ENCODE peak calls at places on chromosome 9, in four cellular contexts. One of them, this sample, is unnamed.

GRCh38 chr9:121842612-121842978 is 191.2 kb downstream of the DAB2IP start:
- DNase-seq in neural crest cell: no peak
- DNase-seq in A549: peak; percentile 23
- DNase-seq in kidney epithelial cell: peak; percentile 42
- DNase-seq in this sample: no peak

GRCh38 chr9:75615284-75615683 is 275.2 kb upstream of the PCSK5 start:
- DNase-seq in neural crest cell: no peak
- DNase-seq in A549: no peak
- DNase-seq in kidney epithelial cell: no peak
- DNase-seq in this sample: no peak

GRCh38 chr9:89842267-89842768 is 237.5 kb downstream of the GADD45G start:
- DNase-seq in neural crest cell: no peak
- DNase-seq in A549: no peak
- DNase-seq in kidney epithelial cell: no peak
- DNase-seq in this sample: no peak

GRCh38 chr9:18608371-18608770 is 134.4 kb downstream of the ADAMTSL1 start:
- DNase-seq in neural crest cell: no peak
- DNase-seq in A549: no peak
- DNase-seq in kidney epithelial cell: no peak
- DNase-seq in this sample: no peak

GRCh38 chr9:89676281-89676680 is 71.5 kb downstream of the GADD45G start:
- DNase-seq in neural crest cell: peak; percentile 31
- DNase-seq in A549: no peak
- DNase-seq in kidney epithelial cell: no peak
- DNase-seq in this sample: no peak

GRCh38 chr9:113528088-113528487 is 64.6 kb downstream of the RGS3 start:
- DNase-seq in neural crest cell: no peak
- DNase-seq in A549: no peak
- DNase-seq in kidney epithelial cell: no peak
- DNase-seq in this sample: no peak

GRCh38 chr9:134656334-134657034 is 14.9 kb downstream of the COL5A1 start:
- DNase-seq in neural crest cell: no peak
- DNase-seq in A549: peak; percentile 71
- DNase-seq in kidney epithelial cell: no peak
- DNase-seq in this sample: no peak

GRCh38 chr9:96856363-96857286 is 2.3 kb upstream of the ZNF782 start:
- DNase-seq in neural crest cell: peak; percentile 70
- DNase-seq in A549: peak; percentile 60
- DNase-seq in kidney epithelial cell: no peak
- DNase-seq in this sample: peak; percentile 23

GRCh38 chr9:14306672-14307646 is 7.0 kb downstream of the NFIB start:
- DNase-seq in neural crest cell: no peak
- DNase-seq in A549: no peak
- DNase-seq in kidney epithelial cell: no peak
- DNase-seq in this sample: no peak

GRCh38 chr9:35518981-35519679 is 29.2 kb downstream of the RUSC2 start:
- DNase-seq in neural crest cell: no peak
- DNase-seq in A549: peak; percentile 73
- DNase-seq in kidney epithelial cell: no peak
- DNase-seq in this sample: no peak

GRCh38 chr9:132128191-132128590 is 33.7 kb upstream of the NTNG2 start:
- DNase-seq in neural crest cell: no peak
- DNase-seq in A549: no peak
- DNase-seq in kidney epithelial cell: no peak
- DNase-seq in this sample: no peak

GRCh38 chr9:76394023-76394895 is at the start of gene RFK:
- DNase-seq in neural crest cell: peak; percentile 93
- DNase-seq in A549: peak; percentile 96
- DNase-seq in kidney epithelial cell: peak; percentile 77
- DNase-seq in this sample: peak; percentile 86

GRCh38 chr9:35570709-35571108 is 34.4 kb upstream of the TESK1 start:
- DNase-seq in neural crest cell: no peak
- DNase-seq in A549: no peak
- DNase-seq in kidney epithelial cell: no peak
- DNase-seq in this sample: no peak

GRCh38 chr9:98248737-98249474 is 6.5 kb downstream of the TBC1D2 start:
- DNase-seq in neural crest cell: no peak
- DNase-seq in A549: peak; percentile 77
- DNase-seq in kidney epithelial cell: peak; percentile 93
- DNase-seq in this sample: peak; percentile 73

GRCh38 chr9:97985058-97985861 is 2.1 kb downstream of the ANP32B start:
- DNase-seq in neural crest cell: peak; percentile 9
- DNase-seq in A549: peak; percentile 48
- DNase-seq in kidney epithelial cell: no peak
- DNase-seq in this sample: no peak

GRCh38 chr9:131670247-131670681 is 69.6 kb downstream of the RAPGEF1 start:
- DNase-seq in neural crest cell: no peak
- DNase-seq in A549: no peak
- DNase-seq in kidney epithelial cell: no peak
- DNase-seq in this sample: no peak

GRCh38 chr9:16322849-16323248 is 547.6 kb downstream of the BNC2 start:
- DNase-seq in neural crest cell: no peak
- DNase-seq in A549: no peak
- DNase-seq in kidney epithelial cell: no peak
- DNase-seq in this sample: no peak

DNA sequence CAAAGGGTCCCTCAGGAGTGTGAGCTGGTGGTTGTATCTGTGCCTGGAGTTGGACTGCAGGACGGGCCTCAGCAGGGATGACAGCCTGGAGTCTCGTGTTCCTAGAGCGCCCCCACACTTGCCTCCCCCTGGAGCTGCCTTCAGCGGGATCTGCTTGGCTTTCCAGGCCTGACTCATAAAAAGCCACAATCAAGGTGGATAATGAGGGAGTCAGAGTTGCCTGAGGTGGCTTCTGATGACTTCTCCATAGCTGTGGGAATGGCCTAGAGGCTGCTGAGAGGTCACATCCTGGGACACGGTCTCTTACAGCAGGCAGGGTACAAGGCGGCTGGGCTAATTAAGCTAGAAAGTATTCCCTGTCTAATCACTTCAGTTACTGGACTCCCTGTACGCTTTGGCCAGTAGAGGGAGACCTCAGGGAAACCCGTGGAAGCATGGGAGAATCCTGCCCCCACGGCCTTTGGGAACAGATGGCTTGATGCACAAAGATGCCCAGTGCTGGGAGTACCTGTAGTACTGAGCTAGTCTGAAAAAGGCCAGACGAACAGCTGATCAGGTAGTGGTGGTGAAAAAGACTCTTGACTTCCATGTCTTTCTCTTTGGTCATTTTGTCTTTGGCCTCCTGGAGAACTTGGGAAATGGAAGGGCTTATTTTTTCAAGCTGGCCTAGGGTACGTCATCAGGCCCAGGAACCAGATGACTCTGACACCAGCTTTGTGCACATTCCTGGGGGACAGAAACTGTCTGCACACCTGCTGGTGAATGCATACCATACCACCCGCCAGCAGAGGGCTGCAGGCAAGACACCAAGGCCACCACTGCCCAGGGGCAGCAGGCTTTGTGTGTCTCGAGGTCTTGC is 16.1 kb upstream of the FRRS1L start:
- DNase-seq in neural crest cell: peak; percentile 20
- DNase-seq in A549: peak; percentile 62
- DNase-seq in kidney epithelial cell: no peak
- DNase-seq in this sample: no peak
- TF ChIP-seq CTCF in neural crest cell: peak; percentile 40
- TF ChIP-seq CTCF in A549: peak; percentile 58
- TF ChIP-seq CTCF in kidney epithelial cell: peak; percentile 49
- TF ChIP-seq CTCF in this sample: peak; percentile 54

GRCh38 chr9:129585352-129585751 is 35.5 kb downstream of the C9orf50 start:
- DNase-seq in neural crest cell: no peak
- DNase-seq in A549: no peak
- DNase-seq in kidney epithelial cell: no peak
- DNase-seq in this sample: no peak

GRCh38 chr9:129583308-129584038 is 37.4 kb downstream of the C9orf50 start:
- DNase-seq in neural crest cell: no peak
- DNase-seq in A549: no peak
- DNase-seq in kidney epithelial cell: no peak
- DNase-seq in this sample: no peak

GRCh38 chr9:129582865-129583264 is 38.0 kb downstream of the C9orf50 start:
- DNase-seq in neural crest cell: no peak
- DNase-seq in A549: no peak
- DNase-seq in kidney epithelial cell: no peak
- DNase-seq in this sample: no peak

GRCh38 chr9:129586241-129586640 is 34.7 kb downstream of the C9orf50 start:
- DNase-seq in neural crest cell: no peak
- DNase-seq in A549: no peak
- DNase-seq in kidney epithelial cell: no peak
- DNase-seq in this sample: no peak

DNA sequence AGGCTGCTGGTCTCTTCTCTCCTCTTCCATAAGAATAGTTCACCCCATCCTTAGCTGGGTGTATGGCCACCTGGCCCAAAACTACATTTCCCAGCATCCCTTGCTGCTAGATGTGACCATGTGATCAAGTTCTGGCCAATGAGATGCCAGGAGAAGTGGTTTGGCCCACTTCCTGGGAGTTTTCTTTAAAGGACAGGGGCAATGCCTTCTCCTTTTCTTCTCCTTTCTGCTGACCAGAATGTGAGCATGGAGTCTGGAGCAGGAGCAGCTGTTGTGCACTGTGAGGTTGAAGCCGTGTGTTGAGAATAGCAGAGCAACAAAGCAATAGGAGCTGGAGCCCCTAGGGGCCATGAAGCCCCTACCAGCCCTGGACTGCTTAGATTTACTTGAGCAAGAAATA is 36.8 kb downstream of the C9orf50 start:
- DNase-seq in neural crest cell: peak; percentile 57
- DNase-seq in A549: peak; percentile 86
- DNase-seq in kidney epithelial cell: no peak
- DNase-seq in this sample: no peak
- TF ChIP-seq CTCF in neural crest cell: no peak
- TF ChIP-seq CTCF in A549: no peak
- TF ChIP-seq CTCF in kidney epithelial cell: no peak
- TF ChIP-seq CTCF in this sample: no peak

DNA sequence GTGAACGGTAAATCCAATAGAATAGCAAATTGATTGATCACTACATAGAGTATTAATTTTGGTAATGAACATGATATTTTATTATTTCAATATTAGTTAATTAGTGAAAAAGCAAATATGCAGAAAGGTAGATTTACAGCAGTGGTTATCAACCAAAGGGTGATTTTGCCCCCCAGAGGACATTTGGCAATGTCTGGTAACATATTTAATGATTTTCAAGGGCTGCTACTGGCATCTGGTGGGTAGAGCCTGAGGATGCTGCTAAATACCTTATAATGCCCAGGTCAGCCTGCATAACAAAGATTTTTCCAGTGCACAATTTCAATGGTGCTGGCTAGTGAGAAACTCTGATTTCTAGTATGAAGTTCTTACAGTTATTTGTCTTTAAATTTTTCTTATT is 1313.7 kb downstream of the PTPRD start:
- DNase-seq in neural crest cell: no peak
- DNase-seq in A549: no peak
- DNase-seq in kidney epithelial cell: no peak
- DNase-seq in this sample: no peak
- TF ChIP-seq CTCF in neural crest cell: no peak
- TF ChIP-seq CTCF in A549: no peak
- TF ChIP-seq CTCF in kidney epithelial cell: no peak
- TF ChIP-seq CTCF in this sample: no peak

DNA sequence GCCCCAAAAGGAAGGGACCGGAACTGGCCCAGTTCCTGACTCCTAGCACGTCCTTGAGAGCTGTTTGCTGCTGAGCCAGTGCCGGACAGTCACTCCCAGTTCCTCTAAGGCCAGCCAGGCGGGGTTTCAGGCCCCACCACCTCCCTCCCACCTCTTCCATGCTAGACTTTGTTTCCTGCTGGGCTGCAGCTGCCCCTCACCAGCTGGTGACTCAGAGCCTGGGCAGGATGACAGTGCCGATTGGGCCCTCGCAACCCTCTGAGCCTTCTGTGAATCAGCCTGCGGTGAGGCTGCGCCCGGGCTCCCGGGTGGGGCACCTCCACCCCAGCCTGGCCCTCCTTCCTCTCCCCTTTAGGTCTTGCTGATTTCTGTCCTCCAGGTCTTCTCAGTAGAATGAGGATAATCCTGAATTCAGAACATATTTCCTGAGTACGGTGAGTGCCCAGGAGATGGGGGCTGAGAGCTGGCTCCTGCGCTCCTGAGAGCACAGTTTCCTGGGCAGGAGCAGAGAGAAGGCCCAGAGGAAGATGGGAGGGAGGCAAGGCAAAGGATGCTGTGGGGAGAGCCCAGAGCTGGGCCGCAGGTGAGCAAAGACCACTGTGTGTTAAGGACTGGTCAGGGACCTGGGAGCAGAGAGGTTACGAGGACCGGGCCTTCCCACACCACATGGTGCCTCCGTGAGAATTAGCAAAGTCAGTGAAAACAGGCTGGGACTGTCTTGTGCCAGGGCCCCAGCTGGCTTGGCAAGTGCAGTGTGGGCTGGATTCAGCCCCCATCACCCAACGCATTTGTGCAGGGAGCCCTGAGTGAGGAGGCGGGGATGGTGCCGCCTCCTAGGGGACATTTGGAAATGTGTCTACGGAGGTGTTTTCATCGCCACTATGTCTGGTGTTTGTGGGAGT is 32.9 kb upstream of the STXBP1 start:
- DNase-seq in neural crest cell: no peak
- DNase-seq in A549: peak; percentile 93
- DNase-seq in kidney epithelial cell: peak; percentile 95
- DNase-seq in this sample: peak; percentile 94
- TF ChIP-seq CTCF in neural crest cell: peak; percentile 41
- TF ChIP-seq CTCF in A549: peak; percentile 50
- TF ChIP-seq CTCF in kidney epithelial cell: peak; percentile 38
- TF ChIP-seq CTCF in this sample: peak; percentile 51

GRCh38 chr9:100443781-100444768 is 17.1 kb downstream of the MSANTD3 start:
- DNase-seq in neural crest cell: no peak
- DNase-seq in A549: no peak
- DNase-seq in kidney epithelial cell: no peak
- DNase-seq in this sample: no peak

GRCh38 chr9:100448266-100448665 is 21.3 kb downstream of the MSANTD3 start:
- DNase-seq in neural crest cell: no peak
- DNase-seq in A549: no peak
- DNase-seq in kidney epithelial cell: no peak
- DNase-seq in this sample: no peak

GRCh38 chr9:100445903-100446549 is 19.1 kb downstream of the MSANTD3 start:
- DNase-seq in neural crest cell: no peak
- DNase-seq in A549: no peak
- DNase-seq in kidney epithelial cell: no peak
- DNase-seq in this sample: no peak

GRCh38 chr9:100442072-100442471 is 15.1 kb downstream of the MSANTD3 start:
- DNase-seq in neural crest cell: no peak
- DNase-seq in A549: no peak
- DNase-seq in kidney epithelial cell: no peak
- DNase-seq in this sample: no peak

GRCh38 chr9:100445161-100445902 is 18.4 kb downstream of the MSANTD3 start:
- DNase-seq in neural crest cell: no peak
- DNase-seq in A549: no peak
- DNase-seq in kidney epithelial cell: no peak
- DNase-seq in this sample: no peak
- TF ChIP-seq CTCF in neural crest cell: no peak
- TF ChIP-seq CTCF in A549: peak; percentile 16
- TF ChIP-seq CTCF in kidney epithelial cell: no peak
- TF ChIP-seq CTCF in this sample: no peak

DNA sequence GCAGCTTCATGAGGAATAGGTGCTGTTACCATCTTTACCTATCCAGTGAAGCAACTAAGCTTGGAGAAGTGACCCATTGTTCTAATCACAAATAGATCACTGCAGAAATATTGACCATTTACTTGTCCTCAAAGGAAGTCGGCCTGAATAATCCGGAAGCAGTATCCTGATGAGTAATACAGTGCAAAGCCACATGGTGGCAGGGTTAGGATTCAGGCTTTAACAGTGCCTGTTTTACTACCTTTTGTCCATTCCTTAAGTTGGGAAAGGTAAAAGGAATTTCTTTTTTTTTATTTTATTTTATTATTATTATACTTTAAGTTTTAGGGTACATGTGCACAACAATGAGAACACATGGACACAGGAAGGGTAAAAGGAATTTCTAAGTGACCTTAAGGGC is 336.3 kb downstream of the KDM4C start:
- DNase-seq in neural crest cell: no peak
- DNase-seq in A549: peak; percentile 12
- DNase-seq in kidney epithelial cell: no peak
- DNase-seq in this sample: no peak
- TF ChIP-seq CTCF in neural crest cell: peak; percentile 58
- TF ChIP-seq CTCF in A549: peak; percentile 43
- TF ChIP-seq CTCF in kidney epithelial cell: peak; percentile 54
- TF ChIP-seq CTCF in this sample: peak; percentile 20